ENCODE peak calls at places on chromosomes 3 and 15, in seven cellular contexts. One of them, this sample, is unnamed.

GRCh38 chr3:138360272-138361192 is 12.2 kb downstream of the MRAS start:
- DNase-seq in left ventricle myocardium inferior: peak
- DNase-seq in hypothalamus: no peak
- DNase-seq in B cell: no peak
- DNase-seq in NCI-H1105 treated with DMSO at 0.1 percent for 48 hours: no peak
- DNase-seq in activated CD8-positive, alpha-beta memory T cell treated with anti-CD3 and anti-CD28 coated beads, Interleukin-2, amount 50 U/mL, for 4 hours: no peak
- DNase-seq in A549: no peak
- DNase-seq in this sample: no peak

GRCh38 chr3:144036498-144036897 is 64.9 kb downstream of the DIPK2A start:
- DNase-seq in B cell: no peak
- DNase-seq in activated CD8-positive, alpha-beta memory T cell treated with anti-CD3 and anti-CD28 coated beads, Interleukin-2, amount 50 U/mL, for 4 hours: no peak
- DNase-seq in hypothalamus: no peak
- DNase-seq in left ventricle myocardium inferior: no peak
- DNase-seq in NCI-H1105 treated with DMSO at 0.1 percent for 48 hours: no peak
- DNase-seq in A549: no peak
- DNase-seq in this sample: no peak

GRCh38 chr3:49967307-49967706 is 27.4 kb downstream of the RBM6 start:
- DNase-seq in B cell: no peak
- DNase-seq in activated CD8-positive, alpha-beta memory T cell treated with anti-CD3 and anti-CD28 coated beads, Interleukin-2, amount 50 U/mL, for 4 hours: no peak
- DNase-seq in A549: no peak
- DNase-seq in hypothalamus: no peak
- DNase-seq in NCI-H1105 treated with DMSO at 0.1 percent for 48 hours: no peak
- DNase-seq in left ventricle myocardium inferior: no peak
- DNase-seq in this sample: no peak

GRCh38 chr3:74845086-74845485 is 230.6 kb upstream of the CNTN3 start:
- DNase-seq in hypothalamus: no peak
- DNase-seq in B cell: no peak
- DNase-seq in NCI-H1105 treated with DMSO at 0.1 percent for 48 hours: no peak
- DNase-seq in left ventricle myocardium inferior: no peak
- DNase-seq in A549: no peak
- DNase-seq in activated CD8-positive, alpha-beta memory T cell treated with anti-CD3 and anti-CD28 coated beads, Interleukin-2, amount 50 U/mL, for 4 hours: no peak
- DNase-seq in this sample: no peak

GRCh38 chr3:78831446-78831972 is 936.3 kb downstream of the ROBO1 start:
- DNase-seq in NCI-H1105 treated with DMSO at 0.1 percent for 48 hours: no peak
- DNase-seq in left ventricle myocardium inferior: no peak
- DNase-seq in B cell: no peak
- DNase-seq in activated CD8-positive, alpha-beta memory T cell treated with anti-CD3 and anti-CD28 coated beads, Interleukin-2, amount 50 U/mL, for 4 hours: no peak
- DNase-seq in hypothalamus: no peak
- DNase-seq in A549: no peak
- DNase-seq in this sample: no peak

GRCh38 chr3:134054881-134055280 is 25.2 kb upstream of the SLCO2A1 start:
- DNase-seq in hypothalamus: no peak
- DNase-seq in NCI-H1105 treated with DMSO at 0.1 percent for 48 hours: no peak
- DNase-seq in B cell: no peak
- DNase-seq in left ventricle myocardium inferior: no peak
- DNase-seq in activated CD8-positive, alpha-beta memory T cell treated with anti-CD3 and anti-CD28 coated beads, Interleukin-2, amount 50 U/mL, for 4 hours: no peak
- DNase-seq in A549: no peak
- DNase-seq in this sample: no peak

GRCh38 chr3:65953301-65953812 is 85.4 kb downstream of the MAGI1 start:
- DNase-seq in hypothalamus: no peak
- DNase-seq in NCI-H1105 treated with DMSO at 0.1 percent for 48 hours: peak
- DNase-seq in B cell: no peak
- DNase-seq in left ventricle myocardium inferior: no peak
- DNase-seq in activated CD8-positive, alpha-beta memory T cell treated with anti-CD3 and anti-CD28 coated beads, Interleukin-2, amount 50 U/mL, for 4 hours: no peak
- DNase-seq in A549: no peak
- DNase-seq in this sample: peak

GRCh38 chr15:90529369-90530249 is at the start of gene CRTC3:
- DNase-seq in hypothalamus: peak
- DNase-seq in A549: peak
- DNase-seq in B cell: peak
- DNase-seq in activated CD8-positive, alpha-beta memory T cell treated with anti-CD3 and anti-CD28 coated beads, Interleukin-2, amount 50 U/mL, for 4 hours: peak
- DNase-seq in left ventricle myocardium inferior: peak
- DNase-seq in NCI-H1105 treated with DMSO at 0.1 percent for 48 hours: peak
- DNase-seq in this sample: peak

GRCh38 chr15:69304176-69304533 is 5.4 kb downstream of the PAQR5 start:
- DNase-seq in A549: peak
- DNase-seq in hypothalamus: no peak
- DNase-seq in activated CD8-positive, alpha-beta memory T cell treated with anti-CD3 and anti-CD28 coated beads, Interleukin-2, amount 50 U/mL, for 4 hours: no peak
- DNase-seq in NCI-H1105 treated with DMSO at 0.1 percent for 48 hours: no peak
- DNase-seq in left ventricle myocardium inferior: no peak
- DNase-seq in B cell: no peak
- DNase-seq in this sample: no peak

GRCh38 chr15:85030301-85031049 is 48.8 kb downstream of the PDE8A start:
- DNase-seq in B cell: no peak
- DNase-seq in hypothalamus: no peak
- DNase-seq in activated CD8-positive, alpha-beta memory T cell treated with anti-CD3 and anti-CD28 coated beads, Interleukin-2, amount 50 U/mL, for 4 hours: no peak
- DNase-seq in A549: no peak
- DNase-seq in left ventricle myocardium inferior: no peak
- DNase-seq in NCI-H1105 treated with DMSO at 0.1 percent for 48 hours: no peak
- DNase-seq in this sample: no peak

GRCh38 chr3:159929181-159929893 is 59.3 kb upstream of the IL12A start:
- DNase-seq in activated CD8-positive, alpha-beta memory T cell treated with anti-CD3 and anti-CD28 coated beads, Interleukin-2, amount 50 U/mL, for 4 hours: no peak
- DNase-seq in left ventricle myocardium inferior: no peak
- DNase-seq in NCI-H1105 treated with DMSO at 0.1 percent for 48 hours: no peak
- DNase-seq in B cell: peak
- DNase-seq in hypothalamus: no peak
- DNase-seq in A549: peak
- DNase-seq in this sample: peak

GRCh38 chr3:140898340-140899180 is 43.1 kb upstream of the SLC25A36 start:
- DNase-seq in hypothalamus: no peak
- DNase-seq in NCI-H1105 treated with DMSO at 0.1 percent for 48 hours: peak
- DNase-seq in A549: no peak
- DNase-seq in activated CD8-positive, alpha-beta memory T cell treated with anti-CD3 and anti-CD28 coated beads, Interleukin-2, amount 50 U/mL, for 4 hours: no peak
- DNase-seq in left ventricle myocardium inferior: no peak
- DNase-seq in B cell: peak
- DNase-seq in this sample: no peak

GRCh38 chr3:141235661-141236171 is 4.1 kb downstream of the PXYLP1 start:
- DNase-seq in B cell: no peak
- DNase-seq in activated CD8-positive, alpha-beta memory T cell treated with anti-CD3 and anti-CD28 coated beads, Interleukin-2, amount 50 U/mL, for 4 hours: no peak
- DNase-seq in left ventricle myocardium inferior: no peak
- DNase-seq in A549: no peak
- DNase-seq in NCI-H1105 treated with DMSO at 0.1 percent for 48 hours: no peak
- DNase-seq in hypothalamus: no peak
- DNase-seq in this sample: no peak

GRCh38 chr3:13042127-13042931 is 30.9 kb downstream of the IQSEC1 start:
- DNase-seq in B cell: no peak
- DNase-seq in activated CD8-positive, alpha-beta memory T cell treated with anti-CD3 and anti-CD28 coated beads, Interleukin-2, amount 50 U/mL, for 4 hours: no peak
- DNase-seq in left ventricle myocardium inferior: no peak
- DNase-seq in NCI-H1105 treated with DMSO at 0.1 percent for 48 hours: no peak
- DNase-seq in A549: no peak
- DNase-seq in hypothalamus: no peak
- DNase-seq in this sample: peak

GRCh38 chr3:115616461-115616860 is 6.8 kb upstream of the GAP43 start:
- DNase-seq in hypothalamus: no peak
- DNase-seq in NCI-H1105 treated with DMSO at 0.1 percent for 48 hours: no peak
- DNase-seq in activated CD8-positive, alpha-beta memory T cell treated with anti-CD3 and anti-CD28 coated beads, Interleukin-2, amount 50 U/mL, for 4 hours: no peak
- DNase-seq in B cell: no peak
- DNase-seq in A549: no peak
- DNase-seq in left ventricle myocardium inferior: no peak
- DNase-seq in this sample: no peak

GRCh38 chr3:139421034-139421433 is 31.6 kb upstream of the COPB2 start:
- DNase-seq in NCI-H1105 treated with DMSO at 0.1 percent for 48 hours: peak
- DNase-seq in A549: no peak
- DNase-seq in activated CD8-positive, alpha-beta memory T cell treated with anti-CD3 and anti-CD28 coated beads, Interleukin-2, amount 50 U/mL, for 4 hours: no peak
- DNase-seq in hypothalamus: no peak
- DNase-seq in B cell: no peak
- DNase-seq in left ventricle myocardium inferior: no peak
- DNase-seq in this sample: no peak

GRCh38 chr15:32029409-32029861 is 880 bp upstream of the CHRNA7 start:
- DNase-seq in A549: peak
- DNase-seq in NCI-H1105 treated with DMSO at 0.1 percent for 48 hours: peak
- DNase-seq in activated CD8-positive, alpha-beta memory T cell treated with anti-CD3 and anti-CD28 coated beads, Interleukin-2, amount 50 U/mL, for 4 hours: no peak
- DNase-seq in hypothalamus: peak
- DNase-seq in left ventricle myocardium inferior: no peak
- DNase-seq in B cell: no peak
- DNase-seq in this sample: peak